ENCODE peak calls at places on chromosome 19, in ten cellular contexts. Z is neural progenitor cell, R is cardiac muscle cell, N is AG04450, M is adrenal gland, P is lower leg skin, C is Peyer's patch, H is H7, D is kidney, J is lower lobe of right lung. V is an unnamed sample.

GRCh38 chr19:58154287-58154678 is 3.7 kb upstream of the ZNF329 start:
- DNase-seq in Z (peak), R (peak), N (no peak), M (peak), P (peak), C (no peak), H (no peak), D (peak), J (peak), V (peak)

GRCh38 chr19:32682317-32682716 is 6.7 kb downstream of the RGS9BP start:
- DNase-seq in Z (no peak), R (no peak), N (no peak), M (no peak), P (no peak), C (no peak), H (no peak), D (no peak), J (no peak), V (no peak)

GRCh38 chr19:1016647-1017114 is 4.2 kb downstream of the TMEM259 start:
- DNase-seq in Z (no peak), R (no peak), N (no peak), M (peak), P (no peak), C (no peak), H (no peak), D (peak), J (no peak), V (no peak)

GRCh38 chr19:6739884-6740588 is 556 bp downstream of the TRIP10 start:
- DNase-seq in Z (peak), R (peak), N (no peak), M (peak), P (peak), C (peak), H (peak), D (no peak), J (peak), V (peak)

GRCh38 chr19:6261883-6262282 is 17.9 kb downstream of the MLLT1 start:
- DNase-seq in Z (no peak), R (no peak), N (no peak), M (no peak), P (no peak), C (no peak), H (peak), D (no peak), J (no peak), V (no peak)

GRCh38 chr19:55632463-55632834 is 8.1 kb upstream of the ZNF784 start:
- DNase-seq in Z (peak), R (peak), N (peak), M (peak), P (peak), C (peak), H (peak), D (no peak), J (peak), V (peak)

GRCh38 chr19:33458171-33458633 is 63.4 kb downstream of the PEPD start:
- DNase-seq in Z (no peak), R (no peak), N (no peak), M (no peak), P (no peak), C (no peak), H (no peak), D (no peak), J (no peak), V (no peak)

GRCh38 chr19:42281175-42282035 is 12.4 kb downstream of the CIC start:
- DNase-seq in Z (peak), R (peak), N (no peak), M (peak), P (peak), C (no peak), H (peak), D (peak), J (no peak), V (peak)

GRCh38 chr19:3281026-3281425 is 56.6 kb downstream of the CELF5 start:
- DNase-seq in Z (no peak), R (no peak), N (no peak), M (no peak), P (no peak), C (no peak), H (no peak), D (no peak), J (no peak), V (peak)
- H3K4me3 ChIP-seq in Z (no peak), R (no peak), N (no peak), M (no peak), P (no peak), C (no peak), H (no peak), D (no peak), J (no peak), V (no peak)

DNA sequence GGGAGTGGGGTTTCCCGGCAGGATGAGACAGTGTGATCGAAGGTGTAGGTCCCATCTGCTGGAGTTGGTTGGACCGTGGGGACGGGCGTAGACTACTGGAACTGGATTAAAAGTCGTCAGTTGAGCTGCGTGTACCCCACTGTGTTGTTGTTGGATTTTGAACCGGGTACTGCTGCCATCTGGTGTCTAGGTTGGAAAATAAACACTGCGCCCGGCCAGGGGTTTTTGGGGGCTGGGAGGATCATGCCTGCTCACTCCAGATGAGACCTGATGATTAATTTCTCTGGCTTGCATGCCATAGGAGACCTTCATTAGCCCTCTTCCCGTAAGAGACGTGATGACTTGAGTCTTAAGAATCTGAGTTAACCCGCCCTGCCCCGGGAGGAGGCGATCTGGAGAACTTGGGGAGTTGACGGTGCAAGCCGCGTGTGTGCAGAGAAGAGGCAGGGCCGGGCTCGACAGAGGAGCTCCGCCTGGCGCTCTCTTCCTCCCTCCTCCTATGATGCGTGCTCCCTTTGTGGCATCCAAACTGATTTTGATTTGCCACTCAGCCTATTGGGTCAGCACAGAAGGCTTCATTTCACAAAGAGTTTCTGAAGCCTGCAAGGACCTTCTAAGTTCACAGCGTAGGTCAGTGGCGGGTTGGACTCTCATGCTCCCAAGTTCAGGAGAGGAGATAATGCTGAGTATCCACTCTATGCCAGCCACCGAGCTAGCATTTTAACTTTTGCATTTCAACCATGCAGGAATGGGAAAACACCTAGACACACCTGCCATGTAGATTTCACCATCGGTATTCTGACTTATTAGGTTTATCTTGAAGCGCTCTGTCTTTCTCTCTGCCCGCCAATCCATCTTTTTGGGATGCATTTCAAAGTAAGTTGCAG is 2.7 kb downstream of the UHRF1 start:
- DNase-seq in Z (peak), R (peak), N (peak), M (peak), P (peak), C (peak), H (peak), D (peak), J (peak), V (peak)
- H3K4me3 ChIP-seq in Z (peak), R (no peak), N (peak), M (no peak), P (no peak), C (peak), H (no peak), D (peak), J (peak), V (peak)

GRCh38 chr19:35612224-35612558 is 344 bp upstream of the HAUS5 start:
- DNase-seq in Z (no peak), R (no peak), N (no peak), M (no peak), P (no peak), C (no peak), H (no peak), D (no peak), J (no peak), V (no peak)

GRCh38 chr19:35609881-35610353 is 2.6 kb upstream of the HAUS5 start:
- DNase-seq in Z (no peak), R (no peak), N (no peak), M (no peak), P (no peak), C (peak), H (no peak), D (no peak), J (no peak), V (no peak)

GRCh38 chr19:35615036-35615435 is 2.5 kb downstream of the HAUS5 start:
- DNase-seq in Z (no peak), R (no peak), N (no peak), M (no peak), P (no peak), C (no peak), H (no peak), D (no peak), J (no peak), V (no peak)

GRCh38 chr19:35613574-35613973 is 1.0 kb downstream of the HAUS5 start:
- DNase-seq in Z (no peak), R (no peak), N (no peak), M (no peak), P (no peak), C (no peak), H (no peak), D (no peak), J (no peak), V (no peak)

DNA sequence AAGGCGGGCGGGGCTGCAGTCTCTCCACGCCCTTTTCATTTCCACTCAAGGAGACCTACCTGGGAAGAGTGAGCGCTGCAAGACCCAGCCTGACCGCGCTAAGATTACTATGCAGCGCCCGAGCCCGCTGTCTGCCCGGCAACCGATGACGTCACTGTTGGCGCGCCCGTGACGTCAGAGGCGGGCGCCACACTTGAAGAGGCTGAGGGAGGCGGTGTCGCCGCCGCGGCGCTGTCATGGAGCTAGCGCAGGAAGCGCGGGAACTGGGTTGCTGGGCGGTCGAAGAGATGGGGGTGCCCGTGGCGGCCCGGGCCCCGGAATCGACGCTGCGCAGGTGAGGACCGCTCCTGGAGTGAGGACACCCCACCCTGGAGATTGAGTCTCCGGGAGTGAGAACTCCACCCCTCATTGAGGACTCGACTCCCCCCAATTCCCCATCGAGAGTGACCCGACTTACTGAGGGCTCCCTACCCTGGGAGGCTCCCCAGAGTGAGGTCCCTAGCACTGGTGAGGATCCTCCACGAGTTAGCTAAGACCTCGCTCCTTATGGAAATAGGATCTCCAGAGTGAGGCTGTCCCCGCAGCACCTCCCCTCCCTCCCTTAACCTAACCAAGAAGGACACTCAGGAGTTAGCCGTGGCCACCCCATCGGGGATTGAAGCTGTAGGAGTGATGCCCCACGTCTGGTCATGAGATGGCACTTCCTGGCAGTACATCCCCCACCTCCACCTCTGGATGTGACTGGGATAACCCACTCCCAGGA is at the start of gene HAUS5:
- DNase-seq in Z (peak), R (peak), N (peak), M (peak), P (peak), C (peak), H (peak), D (peak), J (peak), V (peak)
- H3K4me3 ChIP-seq in Z (peak), R (peak), N (peak), M (peak), P (peak), C (peak), H (peak), D (peak), J (peak), V (peak)

GRCh38 chr19:3585301-3586123 is at the start of gene GIPC3:
- DNase-seq in Z (no peak), R (no peak), N (no peak), M (no peak), P (no peak), C (no peak), H (peak), D (no peak), J (no peak), V (peak)
- H3K4me3 ChIP-seq in Z (peak), R (peak), N (peak), M (no peak), P (no peak), C (peak), H (peak), D (no peak), J (peak), V (peak)

DNA sequence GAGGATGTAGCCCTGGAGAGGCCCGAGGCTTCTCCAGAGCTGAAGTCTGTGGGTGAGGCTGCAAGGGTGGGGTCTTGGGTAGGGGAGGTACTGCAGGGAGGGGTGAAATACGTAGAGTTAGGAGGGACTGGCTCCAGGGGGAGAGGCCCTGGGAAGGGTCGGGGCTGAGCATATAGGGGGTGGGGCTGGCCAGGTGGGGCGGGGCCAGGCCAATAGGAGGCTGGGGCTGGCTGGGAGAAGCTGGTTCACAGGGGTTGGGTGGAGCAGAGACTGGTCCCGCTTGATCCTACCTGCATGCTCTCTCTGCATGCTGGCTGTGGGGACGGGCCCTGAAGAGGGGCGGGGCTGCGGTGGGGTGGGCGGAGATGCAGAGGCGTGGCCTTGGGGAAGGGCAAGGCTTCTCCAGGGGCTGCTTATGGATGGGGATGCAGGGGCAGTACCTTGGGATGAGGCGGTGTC is 51.9 kb downstream of the CELF5 start:
- DNase-seq in Z (peak), R (no peak), N (no peak), M (peak), P (peak), C (no peak), H (peak), D (peak), J (peak), V (peak)
- H3K4me3 ChIP-seq in Z (peak), R (peak), N (no peak), M (no peak), P (no peak), C (no peak), H (no peak), D (no peak), J (no peak), V (no peak)

GRCh38 chr19:39951065-39951650 is 16.7 kb upstream of the FCGBP start:
- DNase-seq in Z (no peak), R (no peak), N (no peak), M (no peak), P (no peak), C (no peak), H (no peak), D (no peak), J (no peak), V (no peak)

GRCh38 chr19:39951686-39952085 is 17.3 kb upstream of the FCGBP start:
- DNase-seq in Z (no peak), R (no peak), N (no peak), M (peak), P (no peak), C (no peak), H (no peak), D (no peak), J (no peak), V (no peak)

GRCh38 chr19:39949026-39949747 is 14.8 kb upstream of the FCGBP start:
- DNase-seq in Z (no peak), R (no peak), N (no peak), M (no peak), P (no peak), C (no peak), H (no peak), D (no peak), J (no peak), V (no peak)

DNA sequence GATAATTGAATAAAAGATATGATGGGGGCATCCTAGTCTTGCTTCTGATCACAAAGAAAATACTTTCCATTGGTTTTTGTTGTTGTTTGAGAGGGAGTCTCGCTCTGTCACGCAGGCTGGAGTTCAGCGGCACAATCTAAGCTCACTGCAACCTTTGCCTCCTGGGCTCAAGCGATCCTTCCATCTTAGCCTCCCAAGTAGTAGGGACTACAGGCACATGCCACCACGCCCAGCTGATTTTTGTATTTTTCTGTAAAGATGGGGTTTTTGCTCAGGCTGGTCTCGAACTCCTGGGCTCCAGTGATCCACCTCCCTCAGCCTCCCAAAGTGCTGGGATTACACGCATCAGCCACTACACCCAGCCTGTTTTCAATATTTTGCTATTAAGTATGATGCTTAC is 17.1 kb upstream of the PSMC4 start:
- DNase-seq in Z (no peak), R (no peak), N (no peak), M (no peak), P (no peak), C (no peak), H (no peak), D (no peak), J (no peak), V (no peak)
- H3K4me3 ChIP-seq in Z (no peak), R (no peak), N (no peak), M (no peak), P (no peak), C (no peak), H (no peak), D (no peak), J (no peak), V (no peak)

GRCh38 chr19:18291590-18292459 is 10.4 kb upstream of the JUND start:
- DNase-seq in Z (peak), R (peak), N (no peak), M (peak), P (peak), C (peak), H (peak), D (peak), J (peak), V (peak)
- H3K4me3 ChIP-seq in Z (peak), R (peak), N (peak), M (peak), P (peak), C (peak), H (peak), D (peak), J (peak), V (peak)

GRCh38 chr19:45816236-45817009 is 1.3 kb upstream of the RSPH6A start:
- DNase-seq in Z (peak), R (no peak), N (no peak), M (no peak), P (no peak), C (no peak), H (peak), D (no peak), J (no peak), V (no peak)
- H3K4me3 ChIP-seq in Z (peak), R (peak), N (no peak), M (no peak), P (no peak), C (no peak), H (peak), D (no peak), J (no peak), V (peak)

DNA sequence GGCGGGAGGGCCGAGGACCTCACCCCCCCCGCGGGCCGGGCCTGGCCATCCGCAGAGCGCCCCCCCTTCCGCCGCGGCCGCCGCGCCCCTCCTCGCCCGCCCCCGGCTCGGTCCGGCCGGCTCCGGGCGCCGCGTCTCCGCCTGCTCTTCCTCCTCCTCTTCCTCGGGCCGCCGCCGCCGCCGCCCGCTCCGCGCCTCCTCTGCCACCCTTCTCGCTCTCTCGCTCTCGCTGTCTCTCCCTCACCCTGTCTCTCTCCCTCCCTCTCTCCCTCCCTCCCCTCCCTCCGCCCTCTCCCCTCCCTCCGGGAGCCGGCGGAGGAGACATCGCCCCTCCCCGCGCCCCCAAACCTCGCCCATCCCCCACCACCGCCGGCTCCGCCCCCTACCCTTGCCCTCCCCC is at the start of gene SHANK1:
- DNase-seq in Z (peak), R (peak), N (no peak), M (no peak), P (no peak), C (no peak), H (peak), D (no peak), J (no peak), V (peak)
- H3K4me3 ChIP-seq in Z (peak), R (peak), N (peak), M (no peak), P (no peak), C (no peak), H (peak), D (no peak), J (peak), V (peak)

V was measured in WERI-Rb-1.